ENCODE peak calls at places on chromosome 5, in seven cellular contexts. One of them, this sample, is unnamed. For H3K9me3, the result is how much of the 10 kb centered on the place peaks cover.

GRCh38 chr5:153629027-153629426 is 138.6 kb downstream of the GRIA1 start:
- DNase-seq in IMR-90: peak
- DNase-seq in vagina: no peak
- DNase-seq in stomach: no peak
- DNase-seq in BE2C: no peak
- DNase-seq in A549: no peak
- DNase-seq in mucosa of descending colon: peak
- DNase-seq in this sample: peak

GRCh38 chr5:106610041-106610440 is 1060.7 kb downstream of the EFNA5 start:
- DNase-seq in IMR-90: no peak
- DNase-seq in vagina: no peak
- DNase-seq in stomach: no peak
- DNase-seq in BE2C: no peak
- DNase-seq in A549: no peak
- DNase-seq in mucosa of descending colon: no peak
- DNase-seq in this sample: no peak

GRCh38 chr5:169065400-169065799 is 235.5 kb downstream of the SLIT3 start:
- DNase-seq in IMR-90: no peak
- DNase-seq in vagina: no peak
- DNase-seq in stomach: no peak
- DNase-seq in BE2C: no peak
- DNase-seq in A549: peak
- DNase-seq in mucosa of descending colon: no peak
- DNase-seq in this sample: no peak

GRCh38 chr5:51651889-51652288 is 268.6 kb downstream of the ISL1 start:
- DNase-seq in IMR-90: no peak
- DNase-seq in vagina: no peak
- DNase-seq in stomach: no peak
- DNase-seq in BE2C: no peak
- DNase-seq in A549: no peak
- DNase-seq in mucosa of descending colon: no peak
- DNase-seq in this sample: no peak

GRCh38 chr5:173296737-173297676 is 31.2 kb downstream of the STC2 start:
- DNase-seq in IMR-90: no peak
- DNase-seq in vagina: no peak
- DNase-seq in stomach: no peak
- DNase-seq in BE2C: no peak
- DNase-seq in A549: no peak
- DNase-seq in mucosa of descending colon: no peak
- DNase-seq in this sample: peak

GRCh38 chr5:1432296-1432695 is 12.9 kb downstream of the SLC6A3 start:
- DNase-seq in IMR-90: no peak
- DNase-seq in vagina: no peak
- DNase-seq in stomach: peak
- DNase-seq in BE2C: no peak
- DNase-seq in A549: no peak
- DNase-seq in mucosa of descending colon: no peak
- DNase-seq in this sample: no peak

GRCh38 chr5:150448353-150448752 is 1.2 kb downstream of the RPS14 start:
- DNase-seq in IMR-90: no peak
- DNase-seq in vagina: no peak
- DNase-seq in stomach: no peak
- DNase-seq in BE2C: no peak
- DNase-seq in A549: no peak
- DNase-seq in mucosa of descending colon: no peak
- DNase-seq in this sample: no peak

GRCh38 chr5:99866740-99867139 is 668.4 kb upstream of the FAM174A start:
- DNase-seq in IMR-90: no peak
- DNase-seq in vagina: no peak
- DNase-seq in stomach: no peak
- DNase-seq in BE2C: no peak
- DNase-seq in A549: no peak
- DNase-seq in mucosa of descending colon: no peak
- DNase-seq in this sample: no peak

GRCh38 chr5:102289251-102289899 is 6.7 kb downstream of the SLCO4C1 start:
- DNase-seq in IMR-90: no peak
- DNase-seq in vagina: no peak
- DNase-seq in stomach: no peak
- DNase-seq in BE2C: no peak
- DNase-seq in A549: no peak
- DNase-seq in mucosa of descending colon: no peak
- DNase-seq in this sample: no peak

GRCh38 chr5:135156715-135157404 is 122.8 kb upstream of the PITX1 start:
- DNase-seq in IMR-90: no peak
- DNase-seq in vagina: no peak
- DNase-seq in stomach: no peak
- DNase-seq in BE2C: no peak
- DNase-seq in A549: no peak
- DNase-seq in mucosa of descending colon: no peak
- DNase-seq in this sample: peak

GRCh38 chr5:143019614-143020515 is 249.7 kb downstream of the ARHGAP26 start:
- DNase-seq in IMR-90: no peak
- DNase-seq in vagina: no peak
- DNase-seq in stomach: no peak
- DNase-seq in BE2C: peak
- DNase-seq in A549: no peak
- DNase-seq in mucosa of descending colon: no peak
- DNase-seq in this sample: peak

GRCh38 chr5:68296895-68297294 is 81.3 kb downstream of the PIK3R1 start:
- DNase-seq in IMR-90: no peak
- DNase-seq in vagina: no peak
- DNase-seq in stomach: no peak
- DNase-seq in BE2C: no peak
- DNase-seq in A549: no peak
- DNase-seq in mucosa of descending colon: no peak
- DNase-seq in this sample: no peak

GRCh38 chr5:140794594-140795258 is at the start of gene PCDHA2:
- DNase-seq in IMR-90: no peak
- DNase-seq in vagina: no peak
- DNase-seq in stomach: no peak
- DNase-seq in BE2C: peak
- DNase-seq in A549: peak
- DNase-seq in mucosa of descending colon: no peak
- DNase-seq in this sample: peak

GRCh38 chr5:10400834-10401233 is 40.8 kb upstream of the ROPN1L start:
- DNase-seq in IMR-90: peak
- DNase-seq in vagina: no peak
- DNase-seq in stomach: no peak
- DNase-seq in BE2C: no peak
- DNase-seq in A549: no peak
- DNase-seq in mucosa of descending colon: no peak
- DNase-seq in this sample: no peak

GRCh38 chr5:73170522-73170921 is 2.5 kb upstream of the TMEM174 start:
- DNase-seq in IMR-90: peak
- DNase-seq in vagina: peak
- DNase-seq in stomach: no peak
- DNase-seq in BE2C: peak
- DNase-seq in A549: no peak
- DNase-seq in mucosa of descending colon: peak
- DNase-seq in this sample: peak

GRCh38 chr5:54610197-54610898 is 92.8 kb downstream of the SNX18 start:
- DNase-seq in IMR-90: no peak
- DNase-seq in vagina: no peak
- DNase-seq in stomach: no peak
- DNase-seq in BE2C: no peak
- DNase-seq in A549: no peak
- DNase-seq in mucosa of descending colon: peak
- DNase-seq in this sample: no peak

GRCh38 chr5:94856257-94856656 is 237.8 kb downstream of the SLF1 start:
- DNase-seq in IMR-90: no peak
- DNase-seq in vagina: no peak
- DNase-seq in stomach: no peak
- DNase-seq in BE2C: peak
- DNase-seq in A549: no peak
- DNase-seq in mucosa of descending colon: no peak
- DNase-seq in this sample: no peak

GRCh38 chr5:94850960-94851359 is 232.5 kb downstream of the SLF1 start:
- DNase-seq in IMR-90: no peak
- DNase-seq in vagina: no peak
- DNase-seq in stomach: no peak
- DNase-seq in BE2C: no peak
- DNase-seq in A549: no peak
- DNase-seq in mucosa of descending colon: no peak
- DNase-seq in this sample: no peak

GRCh38 chr5:94849821-94850736 is 231.6 kb downstream of the SLF1 start:
- DNase-seq in IMR-90: peak
- DNase-seq in vagina: no peak
- DNase-seq in stomach: no peak
- DNase-seq in BE2C: peak
- DNase-seq in A549: peak
- DNase-seq in mucosa of descending colon: no peak
- DNase-seq in this sample: peak

GRCh38 chr5:94855543-94855942 is 237.1 kb downstream of the SLF1 start:
- DNase-seq in IMR-90: no peak
- DNase-seq in vagina: no peak
- DNase-seq in stomach: no peak
- DNase-seq in BE2C: no peak
- DNase-seq in A549: no peak
- DNase-seq in mucosa of descending colon: no peak
- DNase-seq in this sample: no peak

GRCh38 chr5:94853122-94853521 is 234.7 kb downstream of the SLF1 start:
- DNase-seq in IMR-90: no peak
- DNase-seq in vagina: no peak
- DNase-seq in stomach: no peak
- DNase-seq in BE2C: no peak
- DNase-seq in A549: no peak
- DNase-seq in mucosa of descending colon: no peak
- DNase-seq in this sample: no peak
- TF ChIP-seq CTCF in IMR-90: no peak
- TF ChIP-seq CTCF in vagina: no peak
- TF ChIP-seq CTCF in stomach: no peak
- TF ChIP-seq CTCF in BE2C: no peak
- TF ChIP-seq CTCF in A549: no peak
- TF ChIP-seq CTCF in mucosa of descending colon: no peak
- TF ChIP-seq CTCF in this sample: no peak

GRCh38 chr5:158499680-158499998 is 600.1 kb downstream of the EBF1 start:
- DNase-seq in IMR-90: no peak
- DNase-seq in vagina: no peak
- DNase-seq in stomach: no peak
- DNase-seq in BE2C: no peak
- DNase-seq in A549: no peak
- DNase-seq in mucosa of descending colon: no peak
- DNase-seq in this sample: no peak

GRCh38 chr5:158498959-158499679 is 600.6 kb downstream of the EBF1 start:
- DNase-seq in IMR-90: no peak
- DNase-seq in vagina: no peak
- DNase-seq in stomach: no peak
- DNase-seq in BE2C: no peak
- DNase-seq in A549: no peak
- DNase-seq in mucosa of descending colon: no peak
- DNase-seq in this sample: no peak

GRCh38 chr5:158500019-158500418 is 599.7 kb downstream of the EBF1 start:
- DNase-seq in IMR-90: no peak
- DNase-seq in vagina: no peak
- DNase-seq in stomach: no peak
- DNase-seq in BE2C: no peak
- DNase-seq in A549: no peak
- DNase-seq in mucosa of descending colon: no peak
- DNase-seq in this sample: no peak

GRCh38 chr5:158506648-158507047 is 593.1 kb downstream of the EBF1 start:
- DNase-seq in IMR-90: no peak
- DNase-seq in vagina: no peak
- DNase-seq in stomach: no peak
- DNase-seq in BE2C: no peak
- DNase-seq in A549: no peak
- DNase-seq in mucosa of descending colon: no peak
- DNase-seq in this sample: no peak

DNA sequence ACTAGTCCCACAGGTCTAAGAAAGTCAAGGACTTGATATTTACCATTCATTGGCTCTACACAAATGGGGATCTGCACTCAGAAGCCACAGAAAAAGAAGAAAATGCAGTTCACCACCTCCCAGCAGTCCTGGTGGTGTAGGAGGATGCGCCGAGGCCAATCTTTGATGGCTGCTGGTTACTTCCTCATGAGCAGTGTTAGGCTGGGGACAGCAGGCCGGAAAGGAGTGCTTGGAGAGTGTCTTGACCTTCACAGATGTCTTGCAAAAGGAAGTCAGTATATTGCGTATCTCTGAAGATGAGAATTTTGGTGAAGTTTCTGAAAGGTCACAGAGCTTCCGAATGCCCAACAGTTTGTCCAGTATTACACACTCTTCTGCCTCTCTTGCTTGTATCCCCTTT is 597.0 kb downstream of the EBF1 start:
- DNase-seq in IMR-90: no peak
- DNase-seq in vagina: no peak
- DNase-seq in stomach: no peak
- DNase-seq in BE2C: no peak
- DNase-seq in A549: no peak
- DNase-seq in mucosa of descending colon: no peak
- DNase-seq in this sample: no peak
- H3K9me3 ChIP-seq in IMR-90: under half
- H3K9me3 ChIP-seq in vagina: under half
- H3K9me3 ChIP-seq in stomach: under half
- H3K9me3 ChIP-seq in BE2C: under half
- H3K9me3 ChIP-seq in A549: under half
- H3K9me3 ChIP-seq in mucosa of descending colon: under half
- H3K9me3 ChIP-seq in this sample: under half

DNA sequence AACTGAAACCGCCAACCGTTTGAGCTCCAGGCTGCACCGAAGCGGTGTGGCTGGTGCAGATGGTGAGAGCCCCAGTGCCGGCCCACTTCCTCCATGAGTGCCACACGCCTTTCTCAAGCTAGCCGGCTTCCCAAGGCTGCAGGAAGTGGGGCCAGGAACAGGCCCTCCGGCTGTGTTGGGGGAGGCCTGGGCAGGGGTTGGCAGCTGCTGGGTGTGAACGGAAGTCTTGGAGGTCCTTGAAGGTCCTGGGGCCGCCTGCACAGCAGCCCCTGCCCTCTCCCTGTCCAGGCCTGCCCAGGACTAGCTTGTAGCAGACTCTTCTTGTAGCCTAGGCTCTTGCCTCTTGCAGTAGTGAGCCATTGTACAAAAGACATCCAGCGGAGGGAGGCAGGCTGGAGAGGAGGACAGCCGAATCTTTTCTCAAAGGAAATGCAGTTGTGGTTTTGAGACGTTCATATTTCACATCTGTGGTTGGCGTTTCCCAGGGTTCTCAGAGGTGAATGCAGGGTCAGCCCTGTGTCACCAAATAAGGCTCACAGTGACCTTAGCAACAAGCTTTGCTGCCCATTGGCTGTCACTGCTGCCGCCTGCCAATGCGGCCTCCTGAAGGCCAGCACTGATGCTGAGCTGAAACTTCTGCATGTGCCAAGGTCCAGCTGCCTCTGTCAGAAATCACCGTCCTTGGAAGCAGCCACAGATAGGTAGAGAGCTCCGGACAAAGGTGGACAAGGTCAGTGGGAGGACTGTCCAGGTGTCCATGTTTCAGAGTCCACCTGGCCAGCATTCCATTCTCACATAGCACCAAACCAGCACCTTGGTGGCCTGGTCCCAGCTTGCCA is 23.9 kb downstream of the IRF1 start:
- DNase-seq in IMR-90: peak
- DNase-seq in vagina: no peak
- DNase-seq in stomach: peak
- DNase-seq in BE2C: no peak
- DNase-seq in A549: no peak
- DNase-seq in mucosa of descending colon: peak
- DNase-seq in this sample: no peak
- H3K4me3 ChIP-seq in IMR-90: no peak
- H3K4me3 ChIP-seq in vagina: no peak
- H3K4me3 ChIP-seq in stomach: no peak
- H3K4me3 ChIP-seq in BE2C: no peak
- H3K4me3 ChIP-seq in A549: no peak
- H3K4me3 ChIP-seq in mucosa of descending colon: no peak
- H3K4me3 ChIP-seq in this sample: no peak

GRCh38 chr5:105392710-105393149 is 1830.1 kb upstream of the NUDT12 start:
- DNase-seq in IMR-90: no peak
- DNase-seq in vagina: no peak
- DNase-seq in stomach: no peak
- DNase-seq in BE2C: no peak
- DNase-seq in A549: no peak
- DNase-seq in mucosa of descending colon: no peak
- DNase-seq in this sample: no peak
- TF ChIP-seq CTCF in IMR-90: no peak
- TF ChIP-seq CTCF in vagina: no peak
- TF ChIP-seq CTCF in stomach: no peak
- TF ChIP-seq CTCF in BE2C: no peak
- TF ChIP-seq CTCF in A549: no peak
- TF ChIP-seq CTCF in mucosa of descending colon: no peak
- TF ChIP-seq CTCF in this sample: no peak

This sample was measured in endodermal cell.